ENCODE peak calls at places on chromosomes 6 and 20, in seven cellular contexts. E is stimulated activated CD4-positive, alpha-beta T cell treated with anti-CD3 and anti-CD28 coated beads, Interleukin-1b, Interleukin-23, amount 100 ng/mL, for 48 hours; N is progenitor cell of endocrine pancreas; J is naive thymus-derived CD4-positive, alpha-beta T cell; G is T47D; O is fibroblast of lung; W is activated naive CD8-positive, alpha-beta T cell treated with anti-CD3 and anti-CD28 coated beads for 36 hours. Q is an unnamed sample.

GRCh38 chr20:54025166-54025835 is 45.1 kb downstream of the BCAS1 start:
- DNase-seq in E (no peak), N (no peak), J (no peak), G (no peak), O (peak; percentile 89), W (no peak), Q (no peak)

GRCh38 chr6:121157913-121158312 is 176.4 kb downstream of the TBC1D32 start:
- DNase-seq in E (no peak), N (no peak), J (no peak), G (no peak), O (peak; percentile 49), W (no peak), Q (no peak)

GRCh38 chr6:37209461-37210205 is 39.7 kb downstream of the PIM1 start:
- DNase-seq in E (peak; percentile 55), N (no peak), J (peak; percentile 59), G (no peak), O (no peak), W (peak; percentile 64), Q (peak; percentile 29)

GRCh38 chr6:113742342-113742741 is 114.8 kb upstream of the MARCKS start:
- DNase-seq in E (no peak), N (no peak), J (no peak), G (no peak), O (no peak), W (no peak), Q (no peak)

GRCh38 chr6:36968266-36968977 is 13.9 kb downstream of the PI16 start:
- DNase-seq in E (no peak), N (no peak), J (no peak), G (no peak), O (no peak), W (no peak), Q (no peak)

GRCh38 chr6:78810698-78811097 is 56.7 kb upstream of the IRAK1BP1 start:
- DNase-seq in E (no peak), N (no peak), J (no peak), G (peak; percentile 88), O (peak; percentile 40), W (no peak), Q (no peak)

GRCh38 chr6:8277769-8278168 is 157.6 kb downstream of the SLC35B3 start:
- DNase-seq in E (no peak), N (no peak), J (no peak), G (no peak), O (no peak), W (peak; percentile 3), Q (no peak)

GRCh38 chr20:7392551-7392950 is 547.7 kb downstream of the HAO1 start:
- DNase-seq in E (no peak), N (no peak), J (no peak), G (no peak), O (peak; percentile 82), W (no peak), Q (no peak)

GRCh38 chr6:90454835-90455427 is 131.9 kb downstream of the MAP3K7 start:
- DNase-seq in E (no peak), N (no peak), J (no peak), G (no peak), O (no peak), W (no peak), Q (no peak)

GRCh38 chr6:31610891-31611425 is 4.1 kb upstream of the AIF1 start:
- DNase-seq in E (no peak), N (no peak), J (no peak), G (no peak), O (no peak), W (no peak), Q (no peak)

GRCh38 chr6:43904311-43905123 is 134.5 kb downstream of the VEGFA start:
- DNase-seq in E (no peak), N (no peak), J (no peak), G (no peak), O (peak; percentile 36), W (no peak), Q (no peak)

GRCh38 chr6:41584668-41585205 is 38.6 kb downstream of the FOXP4 start:
- DNase-seq in E (no peak), N (peak; percentile 40), J (no peak), G (peak; percentile 55), O (no peak), W (no peak), Q (no peak)

GRCh38 chr20:3258429-3258828 is 19.4 kb upstream of the SLC4A11 start:
- DNase-seq in E (no peak), N (no peak), J (no peak), G (peak; percentile 42), O (no peak), W (no peak), Q (no peak)

GRCh38 chr6:42791706-42792320 is 10.0 kb downstream of the BICRAL start:
- DNase-seq in E (no peak), N (no peak), J (no peak), G (no peak), O (peak; percentile 16), W (no peak), Q (no peak)

GRCh38 chr6:15498640-15499039 is 164.2 kb downstream of the DTNBP1 start:
- DNase-seq in E (no peak), N (no peak), J (no peak), G (no peak), O (peak; percentile 59), W (no peak), Q (no peak)